ENCODE peak calls at places on chromosomes 13 and 19, in four cellular contexts. I is cardiac muscle cell, G is OCI-LY7, L is IMR-90. H is an unnamed sample.

GRCh38 chr13:67238277-67238859 is 8.2 kb upstream of the PCDH9 start:
- DNase-seq in L (peak; percentile 36), G (peak; percentile 60), I (peak; percentile 55), H (no peak)

GRCh38 chr19:29092712-29093552 is 120.0 kb downstream of the UQCRFS1 start:
- DNase-seq in L (no peak), I (no peak), G (no peak), H (no peak)

GRCh38 chr13:80529734-80530133 is 188.8 kb upstream of the SPRY2 start:
- DNase-seq in G (no peak), L (no peak), I (no peak), H (no peak)

GRCh38 chr13:98879965-98880364 is 97.9 kb downstream of the DOCK9 start:
- DNase-seq in L (no peak), G (peak; percentile 73), I (no peak), H (no peak)

GRCh38 chr19:3359850-3360493 is 6.4 kb upstream of the NFIC start:
- DNase-seq in L (no peak), G (peak; percentile 21), I (peak; percentile 47), H (no peak)

GRCh38 chr19:34431681-34432402 is 3.7 kb downstream of the UBA2 start:
- DNase-seq in I (peak; percentile 5), G (no peak), L (peak; percentile 82), H (no peak)

GRCh38 chr13:44155422-44156293 is 218.0 kb upstream of the SERP2 start:
- DNase-seq in I (peak; percentile 80), L (peak; percentile 45), G (no peak), H (no peak)

GRCh38 chr19:49167857-49168409 is 10.3 kb downstream of the TRPM4 start:
- DNase-seq in I (no peak), G (no peak), L (no peak), H (no peak)

GRCh38 chr13:52452470-52452869 is 2.0 kb upstream of the VPS36 start:
- DNase-seq in G (no peak), I (no peak), L (no peak), H (no peak)

GRCh38 chr13:111183959-111184684 is 69.0 kb downstream of the ARHGEF7 start:
- DNase-seq in G (peak; percentile 53), L (no peak), I (peak; percentile 22), H (no peak)

GRCh38 chr13:23020246-23020843 is 160.4 kb upstream of the SGCG start:
- DNase-seq in L (peak; percentile 57), G (peak; percentile 58), I (peak; percentile 74), H (no peak)

GRCh38 chr19:48247212-48247611 is 8.5 kb downstream of the CARD8 start:
- DNase-seq in I (no peak), G (no peak), L (no peak), H (no peak)

GRCh38 chr19:42018503-42019193 is 24.6 kb upstream of the ATP1A3 start:
- DNase-seq in G (no peak), I (peak; percentile 6), L (peak; percentile 39), H (no peak)

GRCh38 chr13:95023405-95023804 is 277.8 kb downstream of the ABCC4 start:
- DNase-seq in I (no peak), G (no peak), L (peak; percentile 26), H (no peak)

GRCh38 chr19:35569281-35569781 is 5.9 kb upstream of the ATP4A start:
- DNase-seq in I (no peak), L (no peak), G (no peak), H (no peak)

GRCh38 chr19:53333071-53333465 is 481 bp upstream of the ZNF845 start:
- DNase-seq in L (no peak), G (peak; percentile 14), I (no peak), H (no peak)

GRCh38 chr19:48918801-48919247 is 14.7 kb upstream of the DHDH start:
- DNase-seq in I (no peak), L (no peak), G (peak; percentile 77), H (no peak)

GRCh38 chr13:48818495-48818961 is 157.2 kb upstream of the FNDC3A start:
- DNase-seq in G (no peak), I (peak; percentile 85), L (peak; percentile 98), H (no peak)

GRCh38 chr13:20812890-20813289 is 39.1 kb upstream of the EEF1AKMT1 start:
- DNase-seq in G (no peak), I (no peak), L (no peak), H (no peak)

GRCh38 chr13:29572575-29572974 is 22.9 kb downstream of the SLC7A1 start:
- DNase-seq in L (no peak), I (no peak), G (no peak), H (no peak)

GRCh38 chr19:9885077-9885552 is 50.0 kb downstream of the PIN1 start:
- DNase-seq in I (peak; percentile 74), G (no peak), L (peak; percentile 23), H (peak; percentile 43)

GRCh38 chr13:112761701-112762689 is 72.2 kb downstream of the ATP11A start:
- DNase-seq in G (no peak), L (peak; percentile 80), I (peak; percentile 89), H (no peak)

GRCh38 chr13:84933797-84934196 is 865.4 kb downstream of the SLITRK6 start:
- DNase-seq in G (no peak), L (no peak), I (no peak), H (no peak)

GRCh38 chr19:35202722-35203674 is 25.5 kb downstream of the FAM187B start:
- DNase-seq in L (no peak), I (no peak), G (no peak), H (no peak)

GRCh38 chr13:49649244-49649962 is 21.1 kb downstream of the ARL11 start:
- DNase-seq in G (no peak), I (peak; percentile 66), L (peak; percentile 68), H (no peak)

GRCh38 chr13:39612023-39612637 is 9.1 kb upstream of the LHFPL6 start:
- DNase-seq in G (peak; percentile 83), L (peak; percentile 78), I (peak; percentile 84), H (no peak)

GRCh38 chr13:107867701-107868661 is 347.4 kb downstream of the LIG4 start:
- DNase-seq in G (no peak), I (peak; percentile 52), L (peak; percentile 57), H (peak; percentile 35)

GRCh38 chr13:30737511-30738342 is 2.4 kb downstream of the ALOX5AP start:
- DNase-seq in I (no peak), G (peak; percentile 71), L (no peak), H (no peak)

GRCh38 chr13:30735025-30735967 is at the start of gene ALOX5AP:
- DNase-seq in L (no peak), I (no peak), G (peak; percentile 92), H (no peak)

GRCh38 chr13:30734434-30734833 is 909 bp upstream of the ALOX5AP start:
- DNase-seq in I (no peak), G (no peak), L (peak; percentile 74), H (no peak)

GRCh38 chr13:30736921-30737320 is 1.6 kb downstream of the ALOX5AP start:
- DNase-seq in I (no peak), L (no peak), G (peak; percentile 12), H (no peak)

DNA sequence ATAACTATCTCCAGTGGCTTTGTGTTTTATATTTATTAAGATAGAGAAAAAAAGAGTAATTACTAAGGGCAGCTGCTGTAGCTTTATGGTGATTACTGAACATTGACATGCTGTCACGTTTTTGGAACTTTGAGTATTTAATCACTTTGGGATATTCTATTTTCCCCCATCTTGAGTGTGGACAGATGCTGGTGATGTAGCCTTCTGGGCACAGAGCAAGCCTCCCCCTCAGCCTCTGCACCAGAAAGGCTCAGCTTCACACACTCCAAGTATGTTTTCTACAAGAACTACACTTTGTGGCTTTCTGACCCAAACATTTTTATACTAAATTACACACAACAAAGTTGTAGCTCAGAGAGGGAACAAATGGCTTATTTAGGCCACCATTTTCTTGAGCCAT is 1.1 kb downstream of the ALOX5AP start:
- DNase-seq in L (no peak), G (peak; percentile 25), I (no peak), H (no peak)
- H3K27ac ChIP-seq in L (no peak overlapping the region), G (peak overlapping the region; percentile 80), I (no peak overlapping the region), H (no peak overlapping the region)

GRCh38 chr19:44770550-44771257 is 7.0 kb upstream of the CBLC start:
- DNase-seq in I (peak; percentile 95), L (peak; percentile 91), G (peak; percentile 98), H (peak; percentile 41)

GRCh38 chr19:44765949-44766335 is 11.7 kb upstream of the CBLC start:
- DNase-seq in I (no peak), G (no peak), L (no peak), H (no peak)

GRCh38 chr19:44772969-44773368 is 4.7 kb upstream of the CBLC start:
- DNase-seq in L (peak; percentile 46), G (no peak), I (no peak), H (no peak)

GRCh38 chr19:44764975-44765948 is 12.4 kb upstream of the CBLC start:
- DNase-seq in I (no peak), G (no peak), L (no peak), H (no peak)

GRCh38 chr19:44767295-44768180 is 10.2 kb upstream of the CBLC start:
- DNase-seq in I (no peak), G (no peak), L (no peak), H (no peak)
- H3K27ac ChIP-seq in I (no peak overlapping the region), G (no peak overlapping the region), L (no peak overlapping the region), H (no peak overlapping the region)

GRCh38 chr13:35471466-35472307 is 4.8 kb downstream of the MAB21L1 start:
- DNase-seq in L (no peak), I (peak; percentile 17), G (no peak), H (no peak)

GRCh38 chr13:35468195-35468594 is 8.3 kb downstream of the MAB21L1 start:
- DNase-seq in G (no peak), I (no peak), L (no peak), H (no peak)

GRCh38 chr13:35469781-35470380 is 6.6 kb downstream of the MAB21L1 start:
- DNase-seq in L (no peak), I (no peak), G (no peak), H (no peak)

GRCh38 chr13:35472308-35473008 is 4.0 kb downstream of the MAB21L1 start:
- DNase-seq in L (no peak), I (no peak), G (no peak), H (no peak)

DNA sequence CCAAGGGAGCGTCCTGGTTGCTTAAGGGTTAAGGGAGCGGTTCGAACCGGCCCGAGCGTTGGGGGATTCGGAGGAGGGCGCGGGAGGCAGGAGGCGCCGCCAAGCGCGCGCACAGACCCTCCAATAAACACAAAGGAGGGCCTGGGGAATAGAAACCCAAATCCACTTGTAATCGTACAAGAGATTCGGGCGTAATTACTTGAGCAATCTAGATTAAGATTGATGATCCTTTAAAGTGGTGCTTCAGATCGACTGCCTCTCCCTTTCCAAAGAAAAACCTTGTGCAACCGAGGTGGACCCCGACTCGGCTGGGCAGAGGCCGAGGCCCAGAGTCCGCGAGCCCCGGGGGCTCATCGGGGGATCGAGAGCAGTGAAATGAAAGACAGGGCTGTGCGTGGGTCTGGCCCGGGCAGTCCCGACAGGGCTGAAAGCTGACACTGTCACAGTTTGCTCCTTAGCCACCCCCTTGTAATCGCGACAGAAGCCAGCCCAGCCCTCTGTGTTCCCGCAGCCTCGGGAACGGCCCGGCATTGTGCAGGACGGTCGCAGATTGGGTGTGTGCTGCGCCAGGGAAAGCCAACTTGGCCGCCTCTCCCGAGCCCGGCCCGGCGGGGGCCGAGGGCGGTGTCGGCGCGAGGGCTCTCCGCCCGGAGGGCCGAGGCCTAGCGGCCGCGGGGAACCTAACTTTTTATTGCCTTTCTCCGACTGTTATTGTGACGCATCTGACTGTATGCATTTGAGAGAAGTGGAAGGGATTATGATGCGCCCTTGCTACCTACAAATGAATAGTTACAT is 5.6 kb downstream of the MAB21L1 start:
- DNase-seq in G (no peak), I (peak; percentile 48), L (peak; percentile 2), H (peak; percentile 9)
- H3K27ac ChIP-seq in G (no peak overlapping the region), I (no peak overlapping the region), L (no peak overlapping the region), H (peak overlapping the region; percentile 39)

DNA sequence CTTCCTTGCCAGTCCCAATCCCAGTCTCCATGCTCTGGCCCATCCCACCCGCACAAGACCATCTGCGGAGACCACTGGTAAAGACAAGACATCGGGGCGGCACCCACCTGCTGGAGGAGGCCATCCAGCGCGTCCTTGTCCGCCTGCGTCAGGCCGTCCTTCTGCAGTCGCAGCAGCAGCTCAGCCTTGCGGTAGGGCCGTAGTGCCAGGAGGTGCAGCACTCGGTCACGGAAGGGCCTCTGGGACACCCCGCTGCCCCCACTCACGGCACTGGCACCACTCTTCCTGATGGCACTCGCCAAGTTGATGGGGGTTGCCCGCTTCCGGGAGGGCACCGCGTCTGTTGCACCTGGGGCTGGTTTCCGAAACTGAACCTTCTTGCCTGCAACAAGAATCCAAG is 23.5 kb upstream of the ISYNA1 start:
- DNase-seq in I (no peak), G (no peak), L (no peak), H (no peak)
- H3K27ac ChIP-seq in I (no peak overlapping the region), G (no peak overlapping the region), L (no peak overlapping the region), H (no peak overlapping the region)

H was measured in caudate nucleus.